ENCODE peak calls at places on chromosomes 1 and 21, in six cellular contexts. B is heart right ventricle, G is AG04450, D is heart left ventricle, F is OCI-LY7, N is tibial nerve. R is an unnamed sample.

GRCh38 chr1:17957588-17958267 is 149.9 kb upstream of the IGSF21 start:
- DNase-seq in B (no peak), G (no peak), D (no peak), F (no peak), N (peak), R (no peak)

GRCh38 chr1:212162635-212163034 is 122.6 kb upstream of the PPP2R5A start:
- DNase-seq in B (peak), G (peak), D (no peak), F (no peak), N (peak), R (peak)

GRCh38 chr1:246113555-246114095 is 393.5 kb downstream of the SMYD3 start:
- DNase-seq in B (no peak), G (no peak), D (no peak), F (no peak), N (no peak), R (no peak)

GRCh38 chr1:61887921-61888564 is 145.8 kb downstream of the PATJ start:
- DNase-seq in B (peak), G (no peak), D (peak), F (no peak), N (peak), R (peak)

GRCh38 chr1:111635324-111636009 is 15.9 kb downstream of the RAP1A start:
- DNase-seq in B (no peak), G (no peak), D (no peak), F (no peak), N (no peak), R (no peak)

GRCh38 chr21:20591294-20591693 is 406.9 kb upstream of the NCAM2 start:
- DNase-seq in B (no peak), G (no peak), D (no peak), F (no peak), N (no peak), R (no peak)

GRCh38 chr1:8889103-8889846 is 10.8 kb upstream of the ENO1 start:
- DNase-seq in B (no peak), G (no peak), D (no peak), F (no peak), N (peak), R (no peak)

GRCh38 chr1:232577809-232578208 is 52.1 kb downstream of the SIPA1L2 start:
- DNase-seq in B (no peak), G (no peak), D (no peak), F (peak), N (no peak), R (no peak)

GRCh38 chr1:58921751-58922150 is 137.9 kb upstream of the JUN start:
- DNase-seq in B (no peak), G (no peak), D (no peak), F (no peak), N (no peak), R (no peak)

GRCh38 chr1:87131809-87132663 is 196.6 kb upstream of the LMO4 start:
- DNase-seq in B (peak), G (no peak), D (peak), F (peak), N (peak), R (peak)
- H3K27ac ChIP-seq in B (peak), G (no peak), D (peak), F (no peak), N (peak), R (no peak)

GRCh38 chr1:240539700-240540414 is 72.1 kb downstream of the GREM2 start:
- DNase-seq in B (no peak), G (no peak), D (no peak), F (no peak), N (no peak), R (no peak)
- H3K4me3 ChIP-seq in B (no peak), G (no peak), D (no peak), F (no peak), N (no peak), R (no peak)

DNA sequence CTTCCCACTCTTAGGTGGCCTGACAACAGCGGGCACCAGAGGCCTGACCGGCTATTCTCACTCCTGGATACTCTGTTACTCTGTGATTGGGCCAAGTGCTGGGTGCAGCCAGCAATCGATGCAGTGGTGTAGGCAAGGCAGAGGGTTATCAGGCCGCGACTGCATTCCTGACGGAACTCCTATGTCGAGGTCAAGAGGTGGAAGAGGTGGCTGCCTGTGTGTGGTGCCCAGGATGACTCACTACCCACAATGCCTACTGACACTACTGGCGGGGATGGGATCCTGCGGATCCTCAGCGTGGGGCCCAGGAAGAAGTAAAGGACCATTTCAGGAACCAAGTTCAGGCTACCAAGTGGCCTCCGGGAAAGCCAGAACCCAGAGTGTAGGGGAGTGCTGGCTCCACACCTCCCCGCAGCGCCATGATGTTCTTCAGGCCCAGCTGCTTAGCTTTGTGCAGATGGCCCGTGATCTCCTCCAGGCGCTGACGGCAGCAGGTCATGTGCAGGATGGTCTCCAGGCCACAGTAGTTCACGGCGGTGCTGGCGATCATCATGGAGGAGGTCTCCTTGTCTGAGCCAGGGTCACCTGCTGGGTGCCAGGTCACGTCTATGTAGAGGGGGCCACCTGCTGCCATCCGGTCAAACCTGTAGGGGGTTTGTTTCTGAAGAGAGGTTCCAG is 4.9 kb downstream of the MTHFR start:
- DNase-seq in B (no peak), G (no peak), D (no peak), F (no peak), N (no peak), R (no peak)
- H3K27ac ChIP-seq in B (peak), G (no peak), D (peak), F (no peak), N (peak), R (no peak)

GRCh38 chr1:226643701-226644540 is 95.2 kb downstream of the ITPKB start:
- DNase-seq in B (no peak), G (no peak), D (peak), F (peak), N (no peak), R (no peak)
- H3K4me3 ChIP-seq in B (no peak), G (no peak), D (no peak), F (peak), N (no peak), R (no peak)

R was measured in left lung.